ENCODE peak calls at places on chromosomes 3 and 15, in six cellular contexts. P, J, T, X, C and E are unnamed samples. For H3K4me1, the result is how much of the 10 kb centered on the place peaks cover.

GRCh38 chr3:8967553-8967952 is 4.3 kb upstream of the RAD18 start:
- DNase-seq in X (no peak), C (no peak), P (peak), T (no peak), J (no peak), E (no peak)

GRCh38 chr3:129245141-129245540 is 4.3 kb upstream of the COPG1 start:
- DNase-seq in P (no peak), T (peak), X (no peak), J (no peak), C (no peak), E (no peak)

GRCh38 chr15:100201376-100202280 is 140.1 kb downstream of the ADAMTS17 start:
- DNase-seq in P (no peak), T (peak), C (no peak), J (no peak), X (peak), E (no peak)

GRCh38 chr15:90902996-90903732 is at the start of gene MAN2A2:
- DNase-seq in C (no peak), P (peak), X (peak), T (peak), J (peak), E (peak)

GRCh38 chr3:73521936-73522335 is 102.8 kb downstream of the PDZRN3 start:
- DNase-seq in X (no peak), T (no peak), P (no peak), J (no peak), C (no peak), E (no peak)

GRCh38 chr3:12351145-12351544 is 62.3 kb downstream of the PPARG start:
- DNase-seq in P (no peak), X (no peak), J (no peak), T (peak), C (no peak), E (no peak)

GRCh38 chr15:71136159-71137137 is 21.2 kb downstream of the THSD4 start:
- DNase-seq in C (peak), P (peak), X (no peak), J (peak), T (peak), E (no peak)

GRCh38 chr3:170806141-170806540 is 63.9 kb downstream of the RPL22L1 start:
- DNase-seq in P (no peak), C (no peak), X (no peak), T (no peak), J (no peak), E (no peak)

GRCh38 chr3:14391033-14391432 is 11.4 kb upstream of the SLC6A6 start:
- DNase-seq in X (no peak), C (no peak), T (peak), J (peak), P (no peak), E (no peak)

GRCh38 chr3:195109098-195109657 is 161.8 kb downstream of the XXYLT1 start:
- DNase-seq in C (no peak), P (no peak), X (no peak), J (no peak), T (no peak), E (no peak)
- H3K23ac ChIP-seq in C (no peak), P (no peak), X (no peak), J (no peak), T (no peak), E (peak)

GRCh38 chr3:151901282-151901945 is 28.0 kb downstream of the SUCNR1 start:
- DNase-seq in T (peak), C (no peak), P (peak), J (peak), X (no peak), E (no peak)
- H3K4me1 ChIP-seq in T (under half), C (under half), P (under half), J (under half), X (under half), E (under half)

GRCh38 chr3:66198437-66199088 is 22.2 kb upstream of the SLC25A26 start:
- DNase-seq in J (no peak), P (no peak), T (no peak), X (no peak), C (no peak), E (no peak)

GRCh38 chr3:66199089-66199473 is 21.7 kb upstream of the SLC25A26 start:
- DNase-seq in T (no peak), P (no peak), C (no peak), J (no peak), X (no peak), E (no peak)

GRCh38 chr3:66203275-66203674 is 17.5 kb upstream of the SLC25A26 start:
- DNase-seq in X (no peak), T (no peak), C (no peak), P (no peak), J (no peak), E (no peak)

GRCh38 chr3:66200786-66201185 is 20.0 kb upstream of the SLC25A26 start:
- DNase-seq in T (no peak), P (no peak), X (no peak), J (no peak), C (no peak), E (no peak)

DNA sequence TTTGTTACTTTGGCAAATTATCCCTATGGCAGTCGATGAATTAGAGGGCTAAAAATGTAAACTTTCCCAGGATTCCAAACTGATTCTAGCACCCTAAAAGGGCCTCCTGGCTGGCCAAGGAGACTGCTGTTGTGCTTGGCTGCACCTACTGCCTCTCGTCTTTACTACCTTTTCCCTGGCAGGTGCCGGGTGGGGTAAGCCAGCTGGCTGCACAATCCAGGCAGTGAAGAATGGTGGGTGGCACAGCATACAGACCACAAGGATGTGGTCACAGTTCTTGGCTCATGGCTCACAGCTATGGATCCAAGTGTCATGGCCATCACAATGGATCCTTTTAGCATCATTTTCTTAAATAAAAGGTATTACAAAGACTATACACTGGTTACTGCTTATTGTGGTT is 20.7 kb upstream of the SLC25A26 start:
- DNase-seq in C (peak), T (no peak), J (no peak), P (no peak), X (no peak), E (no peak)
- H3K23ac ChIP-seq in C (no peak), T (no peak), J (no peak), P (no peak), X (no peak), E (no peak)

DNA sequence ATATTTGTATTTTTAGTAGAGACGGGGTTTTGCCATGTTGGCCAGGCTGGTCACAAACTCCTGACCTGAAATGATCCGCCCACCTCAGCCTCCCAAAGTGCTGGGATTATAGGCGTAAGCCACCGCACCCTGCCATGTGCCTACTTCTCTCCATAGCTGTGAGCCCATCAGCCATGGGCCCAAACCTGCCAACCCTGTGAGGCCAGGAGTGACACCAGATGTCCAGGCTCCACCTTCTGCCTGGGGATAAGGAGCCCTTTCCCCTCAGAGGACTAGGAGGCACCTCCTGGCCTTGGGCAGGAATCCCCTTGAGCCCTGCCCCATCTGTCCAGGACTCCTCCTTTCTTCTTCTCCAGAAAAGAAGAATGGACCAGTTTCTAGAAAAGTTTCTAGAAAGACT is 14.2 kb upstream of the RFT1 start:
- DNase-seq in T (no peak), C (no peak), X (no peak), J (no peak), P (no peak), E (no peak)
- H3K4me1 ChIP-seq in T (under half), C (under half), X (under half), J (under half), P (under half), E (under half)

GRCh38 chr15:45863881-45864580 is 229.2 kb downstream of the SQOR start:
- DNase-seq in X (no peak), C (no peak), P (peak), T (no peak), J (no peak), E (no peak)

GRCh38 chr15:45871121-45871855 is 236.5 kb downstream of the SQOR start:
- DNase-seq in C (no peak), X (no peak), T (peak), P (peak), J (no peak), E (no peak)

GRCh38 chr15:45868109-45868691 is 233.4 kb downstream of the SQOR start:
- DNase-seq in X (no peak), P (no peak), J (no peak), C (no peak), T (no peak), E (no peak)

GRCh38 chr15:45867281-45867680 is 232.5 kb downstream of the SQOR start:
- DNase-seq in C (no peak), T (no peak), J (no peak), P (no peak), X (no peak), E (no peak)

GRCh38 chr15:45869034-45869668 is 234.3 kb downstream of the SQOR start:
- DNase-seq in P (no peak), X (no peak), T (no peak), C (no peak), J (no peak), E (no peak)
- H3K23ac ChIP-seq in P (no peak), X (no peak), T (no peak), C (no peak), J (no peak), E (no peak)